ENCODE peak calls at places on chromosomes 5 and 9, in five cellular contexts. One of them, this sample, is unnamed.
A peak's percentile ranks its signal among the peaks of the same experiment; 100 is the strongest.

GRCh38 chr5:66494437-66494836 is 101.8 kb upstream of the MAST4 start:
- DNase-seq in BE2C: no peak
- DNase-seq in mucosa of descending colon: no peak
- DNase-seq in breast epithelium: no peak
- DNase-seq in adrenal gland: no peak
- DNase-seq in this sample: no peak

GRCh38 chr9:115850548-115851304 is 302.9 kb upstream of the PAPPA start:
- DNase-seq in BE2C: no peak
- DNase-seq in mucosa of descending colon: no peak
- DNase-seq in breast epithelium: no peak
- DNase-seq in adrenal gland: no peak
- DNase-seq in this sample: peak; percentile 94

GRCh38 chr5:152376871-152377270 is 28.2 kb downstream of the NMUR2 start:
- DNase-seq in BE2C: no peak
- DNase-seq in mucosa of descending colon: no peak
- DNase-seq in breast epithelium: no peak
- DNase-seq in adrenal gland: no peak
- DNase-seq in this sample: no peak

GRCh38 chr5:746258-746761 is 38.2 kb downstream of the ZDHHC11B start:
- DNase-seq in BE2C: no peak
- DNase-seq in mucosa of descending colon: no peak
- DNase-seq in breast epithelium: no peak
- DNase-seq in adrenal gland: no peak
- DNase-seq in this sample: no peak

GRCh38 chr9:126148523-126148870 is 178.1 kb upstream of the MVB12B start:
- DNase-seq in BE2C: no peak
- DNase-seq in mucosa of descending colon: no peak
- DNase-seq in breast epithelium: no peak
- DNase-seq in adrenal gland: no peak
- DNase-seq in this sample: no peak

GRCh38 chr9:134066923-134067851 is 639 bp downstream of the BRD3 start:
- DNase-seq in BE2C: peak; percentile 53
- DNase-seq in mucosa of descending colon: peak; percentile 61
- DNase-seq in breast epithelium: no peak
- DNase-seq in adrenal gland: peak; percentile 36
- DNase-seq in this sample: peak; percentile 15

GRCh38 chr5:177304392-177305119 is 957 bp downstream of the PRELID1 start:
- DNase-seq in BE2C: no peak
- DNase-seq in mucosa of descending colon: peak; percentile 84
- DNase-seq in breast epithelium: no peak
- DNase-seq in adrenal gland: no peak
- DNase-seq in this sample: peak; percentile 41

GRCh38 chr5:77864997-77865396 is 88.9 kb upstream of the TBCA start:
- DNase-seq in BE2C: no peak
- DNase-seq in mucosa of descending colon: no peak
- DNase-seq in breast epithelium: no peak
- DNase-seq in adrenal gland: no peak
- DNase-seq in this sample: no peak

GRCh38 chr9:83536332-83536731 is 1.9 kb downstream of the FRMD3 start:
- DNase-seq in BE2C: no peak
- DNase-seq in mucosa of descending colon: no peak
- DNase-seq in breast epithelium: no peak
- DNase-seq in adrenal gland: no peak
- DNase-seq in this sample: no peak

GRCh38 chr5:149413477-149414210 is 34.6 kb upstream of the IL17B start:
- DNase-seq in BE2C: no peak
- DNase-seq in mucosa of descending colon: no peak
- DNase-seq in breast epithelium: no peak
- DNase-seq in adrenal gland: no peak
- DNase-seq in this sample: no peak

GRCh38 chr9:76216161-76216649 is 178.0 kb downstream of the RFK start:
- DNase-seq in BE2C: no peak
- DNase-seq in mucosa of descending colon: no peak
- DNase-seq in breast epithelium: no peak
- DNase-seq in adrenal gland: no peak
- DNase-seq in this sample: peak; percentile 96

GRCh38 chr5:79962580-79963222 is 28.4 kb downstream of the MTX3 start:
- DNase-seq in BE2C: no peak
- DNase-seq in mucosa of descending colon: no peak
- DNase-seq in breast epithelium: no peak
- DNase-seq in adrenal gland: no peak
- DNase-seq in this sample: peak; percentile 46

GRCh38 chr5:134249469-134250379 is 23.9 kb upstream of the PPP2CA start:
- DNase-seq in BE2C: no peak
- DNase-seq in mucosa of descending colon: no peak
- DNase-seq in breast epithelium: no peak
- DNase-seq in adrenal gland: no peak
- DNase-seq in this sample: peak; percentile 72

GRCh38 chr9:237141-237857 is 22.6 kb downstream of the DOCK8 start:
- DNase-seq in BE2C: no peak
- DNase-seq in mucosa of descending colon: no peak
- DNase-seq in breast epithelium: no peak
- DNase-seq in adrenal gland: no peak
- DNase-seq in this sample: no peak

GRCh38 chr5:168204165-168204564 is 87.3 kb upstream of the WWC1 start:
- DNase-seq in BE2C: no peak
- DNase-seq in mucosa of descending colon: no peak
- DNase-seq in breast epithelium: no peak
- DNase-seq in adrenal gland: no peak
- DNase-seq in this sample: no peak

GRCh38 chr5:77356740-77357139 is 135.4 kb downstream of the WDR41 start:
- DNase-seq in BE2C: peak; percentile 55
- DNase-seq in mucosa of descending colon: no peak
- DNase-seq in breast epithelium: no peak
- DNase-seq in adrenal gland: no peak
- DNase-seq in this sample: peak; percentile 78

GRCh38 chr5:72284674-72285424 is 35.2 kb downstream of the MRPS27 start:
- DNase-seq in BE2C: no peak
- DNase-seq in mucosa of descending colon: no peak
- DNase-seq in breast epithelium: no peak
- DNase-seq in adrenal gland: no peak
- DNase-seq in this sample: no peak

GRCh38 chr9:120808931-120809330 is 15.7 kb upstream of the FBXW2 start:
- DNase-seq in BE2C: no peak
- DNase-seq in mucosa of descending colon: no peak
- DNase-seq in breast epithelium: no peak
- DNase-seq in adrenal gland: no peak
- DNase-seq in this sample: no peak

GRCh38 chr5:16521561-16522090 is 56.0 kb upstream of the ZNF622 start:
- DNase-seq in BE2C: no peak
- DNase-seq in mucosa of descending colon: peak; percentile 51
- DNase-seq in breast epithelium: no peak
- DNase-seq in adrenal gland: no peak
- DNase-seq in this sample: no peak

GRCh38 chr5:32254987-32255900 is 57.5 kb downstream of the MTMR12 start:
- DNase-seq in BE2C: peak; percentile 15
- DNase-seq in mucosa of descending colon: no peak
- DNase-seq in breast epithelium: no peak
- DNase-seq in adrenal gland: no peak
- DNase-seq in this sample: peak; percentile 78

GRCh38 chr5:122896598-122897282 is 51.3 kb downstream of the SNX24 start:
- DNase-seq in BE2C: no peak
- DNase-seq in mucosa of descending colon: no peak
- DNase-seq in breast epithelium: no peak
- DNase-seq in adrenal gland: no peak
- DNase-seq in this sample: peak; percentile 40

GRCh38 chr5:152007556-152007955 is 82.9 kb upstream of the GLRA1 start:
- DNase-seq in BE2C: no peak
- DNase-seq in mucosa of descending colon: no peak
- DNase-seq in breast epithelium: no peak
- DNase-seq in adrenal gland: no peak
- DNase-seq in this sample: no peak

GRCh38 chr5:20113031-20113685 is 125.2 kb upstream of the CDH18 start:
- DNase-seq in BE2C: no peak
- DNase-seq in mucosa of descending colon: no peak
- DNase-seq in breast epithelium: no peak
- DNase-seq in adrenal gland: no peak
- DNase-seq in this sample: no peak

GRCh38 chr9:123929177-123929869 is 603 bp downstream of the DENND1A start:
- DNase-seq in BE2C: no peak
- DNase-seq in mucosa of descending colon: peak; percentile 66
- DNase-seq in breast epithelium: no peak
- DNase-seq in adrenal gland: peak; percentile 56
- DNase-seq in this sample: no peak

GRCh38 chr5:82388186-82388585 is 110.0 kb upstream of the RPS23 start:
- DNase-seq in BE2C: no peak
- DNase-seq in mucosa of descending colon: no peak
- DNase-seq in breast epithelium: no peak
- DNase-seq in adrenal gland: peak; percentile 33
- DNase-seq in this sample: no peak

GRCh38 chr9:4666042-4666699 is at the start of gene SPATA6L:
- DNase-seq in BE2C: peak; percentile 59
- DNase-seq in mucosa of descending colon: peak; percentile 83
- DNase-seq in breast epithelium: peak; percentile 70
- DNase-seq in adrenal gland: peak; percentile 74
- DNase-seq in this sample: peak; percentile 46
- TF ChIP-seq CTCF in BE2C: peak; percentile 32
- TF ChIP-seq CTCF in mucosa of descending colon: no peak
- TF ChIP-seq CTCF in breast epithelium: no peak
- TF ChIP-seq CTCF in adrenal gland: no peak
- TF ChIP-seq CTCF in this sample: no peak

DNA sequence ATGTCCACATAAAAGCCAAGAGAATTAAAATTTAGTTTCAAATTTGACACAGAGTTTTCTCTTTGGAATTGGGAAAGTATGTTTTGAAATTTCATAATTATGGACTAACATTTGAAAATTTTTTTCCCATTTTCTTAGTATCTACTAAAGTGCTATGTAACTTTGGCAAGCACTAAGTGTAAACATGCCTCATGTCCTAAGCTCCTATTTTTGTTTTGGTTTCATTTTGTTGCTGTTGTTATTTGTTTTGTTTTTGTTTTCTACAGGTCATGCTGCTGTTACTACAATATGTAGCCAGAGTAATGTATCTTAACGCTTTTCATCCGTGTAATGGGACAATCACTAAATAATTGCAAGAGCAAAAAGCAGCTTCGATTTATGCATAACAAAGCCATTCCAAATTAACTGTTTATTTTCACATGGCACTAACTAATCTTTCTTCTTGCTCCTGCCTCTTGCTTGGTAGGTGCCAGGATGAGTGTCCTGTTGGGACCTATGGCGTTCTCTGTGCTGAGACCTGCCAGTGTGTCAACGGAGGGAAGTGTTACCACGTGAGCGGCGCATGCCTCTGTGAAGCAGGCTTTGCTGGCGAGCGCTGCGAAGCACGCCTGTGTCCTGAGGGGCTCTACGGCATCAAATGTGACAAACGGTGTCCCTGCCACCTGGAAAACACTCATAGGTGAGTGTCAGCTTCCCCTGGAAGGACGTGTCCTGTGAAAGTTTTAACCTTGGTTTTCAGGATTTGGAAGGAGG is 107.3 kb upstream of the PRRC1 start:
- DNase-seq in BE2C: no peak
- DNase-seq in mucosa of descending colon: no peak
- DNase-seq in breast epithelium: no peak
- DNase-seq in adrenal gland: no peak
- DNase-seq in this sample: no peak
- H3K4me3 ChIP-seq in BE2C: no peak overlapping the region
- H3K4me3 ChIP-seq in mucosa of descending colon: no peak overlapping the region
- H3K4me3 ChIP-seq in breast epithelium: no peak overlapping the region
- H3K4me3 ChIP-seq in adrenal gland: peak overlapping the region; percentile 14
- H3K4me3 ChIP-seq in this sample: no peak overlapping the region

GRCh38 chr9:137293482-137294090 is 8.5 kb downstream of the NRARP start:
- DNase-seq in BE2C: no peak
- DNase-seq in mucosa of descending colon: peak; percentile 88
- DNase-seq in breast epithelium: no peak
- DNase-seq in adrenal gland: no peak
- DNase-seq in this sample: no peak

GRCh38 chr9:137295313-137296213 is 6.5 kb downstream of the NRARP start:
- DNase-seq in BE2C: peak; percentile 67
- DNase-seq in mucosa of descending colon: peak; percentile 81
- DNase-seq in breast epithelium: no peak
- DNase-seq in adrenal gland: no peak
- DNase-seq in this sample: no peak

GRCh38 chr9:137294091-137294683 is 7.9 kb downstream of the NRARP start:
- DNase-seq in BE2C: peak; percentile 60
- DNase-seq in mucosa of descending colon: peak; percentile 71
- DNase-seq in breast epithelium: no peak
- DNase-seq in adrenal gland: no peak
- DNase-seq in this sample: peak; percentile 63

GRCh38 chr9:137296214-137297059 is 5.6 kb downstream of the NRARP start:
- DNase-seq in BE2C: no peak
- DNase-seq in mucosa of descending colon: peak; percentile 82
- DNase-seq in breast epithelium: no peak
- DNase-seq in adrenal gland: peak; percentile 69
- DNase-seq in this sample: peak; percentile 48

DNA sequence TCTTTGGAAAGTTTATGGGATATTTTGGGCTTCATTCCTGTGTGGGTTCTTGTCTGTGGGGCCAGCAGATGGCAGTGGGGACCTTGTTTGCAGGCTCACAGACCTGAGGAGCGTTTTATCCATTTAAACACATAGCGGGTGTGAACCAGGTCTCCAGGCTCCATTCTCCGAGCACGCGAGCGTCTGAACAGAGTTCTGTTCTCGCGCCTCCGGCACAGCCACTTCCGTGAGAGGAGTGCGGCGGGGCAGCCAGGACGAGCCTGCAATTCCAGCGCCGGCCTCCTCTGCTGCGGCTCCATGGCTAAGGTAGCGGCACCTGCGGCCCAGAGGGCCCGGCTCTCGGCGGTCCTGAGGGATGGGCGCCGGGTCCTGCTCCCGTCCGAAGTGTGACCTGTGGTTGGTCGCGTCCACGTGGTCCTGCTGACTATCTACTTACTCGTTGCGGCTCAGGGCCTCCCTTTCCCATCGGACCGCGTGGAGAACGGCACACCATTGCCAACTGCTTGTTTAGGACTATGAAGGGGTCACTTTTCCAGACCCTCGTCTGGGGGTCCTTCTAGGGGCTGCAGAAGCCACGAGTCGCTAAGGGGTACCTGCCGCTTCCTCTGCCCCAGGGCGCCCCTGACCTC is 7.3 kb downstream of the NRARP start:
- DNase-seq in BE2C: peak; percentile 36
- DNase-seq in mucosa of descending colon: peak; percentile 65
- DNase-seq in breast epithelium: no peak
- DNase-seq in adrenal gland: no peak
- DNase-seq in this sample: peak; percentile 33
- TF ChIP-seq CTCF in BE2C: peak; percentile 24
- TF ChIP-seq CTCF in mucosa of descending colon: no peak
- TF ChIP-seq CTCF in breast epithelium: no peak
- TF ChIP-seq CTCF in adrenal gland: no peak
- TF ChIP-seq CTCF in this sample: peak; percentile 31

DNA sequence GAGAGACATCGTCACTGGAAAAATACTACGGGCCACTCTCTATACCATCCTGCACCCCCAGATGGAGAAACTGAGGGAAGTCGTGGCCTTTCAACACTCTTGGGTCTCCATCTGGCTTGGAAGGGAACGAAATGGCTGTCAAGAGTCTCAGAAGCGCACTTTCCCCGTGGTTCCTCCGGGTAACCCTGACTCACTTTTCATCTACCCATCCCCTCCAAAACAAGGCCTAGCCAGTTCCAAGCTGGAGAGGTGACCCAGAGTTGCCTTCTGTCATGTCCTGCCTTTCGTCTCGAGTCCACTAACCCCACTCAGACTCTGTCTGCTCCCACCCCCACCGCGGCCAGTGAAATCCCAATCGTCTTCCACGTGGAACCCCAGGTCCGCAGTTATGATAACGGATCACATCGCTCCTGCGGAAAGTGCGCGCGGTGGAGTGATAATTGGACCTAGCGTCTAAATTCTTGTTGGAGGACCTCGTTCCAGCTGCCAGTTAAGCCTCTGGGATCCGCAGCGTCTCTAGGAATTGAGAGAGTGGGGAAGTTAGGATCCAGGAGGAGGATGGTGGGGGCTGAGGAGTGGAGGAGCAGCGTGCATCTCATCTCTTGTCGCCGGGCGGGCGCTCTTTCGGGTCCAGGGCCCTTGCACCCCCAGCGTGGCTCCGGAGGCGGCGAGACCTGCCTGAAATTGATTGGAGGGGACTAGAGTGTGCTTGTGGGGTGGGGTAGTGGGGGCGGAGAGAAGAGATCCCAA is 4.6 kb downstream of the CDKN2A start:
- DNase-seq in BE2C: no peak
- DNase-seq in mucosa of descending colon: no peak
- DNase-seq in breast epithelium: no peak
- DNase-seq in adrenal gland: no peak
- DNase-seq in this sample: no peak
- H3K4me3 ChIP-seq in BE2C: no peak overlapping the region
- H3K4me3 ChIP-seq in mucosa of descending colon: no peak overlapping the region
- H3K4me3 ChIP-seq in breast epithelium: no peak overlapping the region
- H3K4me3 ChIP-seq in adrenal gland: no peak overlapping the region
- H3K4me3 ChIP-seq in this sample: no peak overlapping the region

This sample was measured in fibroblast of mammary gland.